ENCODE peak calls at places on chromosomes 16 and 17, in four cellular contexts. Q is coronary artery, I is GM12865, S is ovary. N is an unnamed sample.

GRCh38 chr16:85882181-85882810 is 16.7 kb upstream of the IRF8 start:
- DNase-seq in Q (no peak), S (no peak), I (peak; percentile 59), N (no peak)

GRCh38 chr16:35431829-35432663 is 1972.6 kb downstream of the TP53TG3F start:
- DNase-seq in I (peak; percentile 10), S (no peak), Q (no peak), N (no peak)

GRCh38 chr16:85524630-85525463 is 88.3 kb upstream of the GSE1 start:
- DNase-seq in Q (no peak), I (no peak), S (no peak), N (no peak)

GRCh38 chr17:77726549-77726957 is 231.9 kb upstream of the TNRC6C start:
- DNase-seq in Q (peak; percentile 54), I (no peak), S (no peak), N (no peak)

GRCh38 chr17:58788199-58788598 is 32.5 kb downstream of the PPM1E start:
- DNase-seq in S (no peak), Q (no peak), I (no peak), N (no peak)

GRCh38 chr16:68506331-68507053 is 32.6 kb upstream of the ZFP90 start:
- DNase-seq in Q (no peak), I (no peak), S (no peak), N (peak; percentile 16)

GRCh38 chr17:76492250-76492988 is 8.8 kb downstream of the RHBDF2 start:
- DNase-seq in Q (no peak), S (no peak), I (peak; percentile 75), N (peak; percentile 73)

GRCh38 chr17:19756551-19756950 is 8.5 kb upstream of the ALDH3A1 start:
- DNase-seq in I (no peak), S (no peak), Q (no peak), N (no peak)

GRCh38 chr17:77440571-77440981 is 299.8 kb downstream of the SEC14L1 start:
- DNase-seq in S (no peak), I (peak; percentile 86), Q (no peak), N (no peak)

GRCh38 chr16:30349695-30350094 is 5.4 kb downstream of the CD2BP2 start:
- DNase-seq in S (no peak), I (peak; percentile 61), Q (no peak), N (no peak)

GRCh38 chr17:77470330-77470786 is 329.6 kb downstream of the SEC14L1 start:
- DNase-seq in Q (no peak), S (no peak), I (no peak), N (no peak)

GRCh38 chr16:14337303-14338191 is 266.4 kb downstream of the MRTFB start:
- DNase-seq in Q (no peak), S (no peak), I (no peak), N (no peak)

GRCh38 chr16:46690281-46691178 is 1.1 kb downstream of the ORC6 start:
- DNase-seq in I (peak; percentile 24), S (no peak), Q (no peak), N (no peak)

GRCh38 chr16:15639061-15639568 is 3.8 kb downstream of the MARF1 start:
- DNase-seq in S (no peak), Q (no peak), I (peak; percentile 69), N (peak; percentile 38)

GRCh38 chr17:77145635-77146632 is 5.2 kb downstream of the SEC14L1 start:
- DNase-seq in Q (peak; percentile 83), S (no peak), I (peak; percentile 91), N (peak; percentile 68)

GRCh38 chr16:11089504-11090124 is 145.2 kb downstream of the CLEC16A start:
- DNase-seq in Q (no peak), I (no peak), S (peak; percentile 72), N (no peak)

GRCh38 chr16:593406-593805 is 3.5 kb downstream of the RAB40C start:
- DNase-seq in S (no peak), Q (no peak), I (no peak), N (no peak)

GRCh38 chr17:49488612-49489011 is 6.5 kb upstream of the NGFR start:
- DNase-seq in S (no peak), I (no peak), Q (no peak), N (no peak)

GRCh38 chr16:88510091-88510719 is 57.1 kb downstream of the ZFPM1 start:
- DNase-seq in Q (no peak), I (no peak), S (no peak), N (no peak)

GRCh38 chr16:50940275-50940854 is 198.5 kb downstream of the CYLD start:
- DNase-seq in I (no peak), S (no peak), Q (no peak), N (no peak)

GRCh38 chr16:84054916-84055315 is 12.3 kb upstream of the SLC38A8 start:
- DNase-seq in I (no peak), Q (peak; percentile 50), S (no peak), N (no peak)

GRCh38 chr17:48374650-48375230 is 55.3 kb downstream of the SKAP1 start:
- DNase-seq in S (no peak), I (peak; percentile 57), Q (no peak), N (peak; percentile 23)

GRCh38 chr17:69246726-69247375 is 18.2 kb upstream of the ABCA10 start:
- DNase-seq in S (no peak), Q (no peak), I (peak; percentile 48), N (peak; percentile 38)

DNA sequence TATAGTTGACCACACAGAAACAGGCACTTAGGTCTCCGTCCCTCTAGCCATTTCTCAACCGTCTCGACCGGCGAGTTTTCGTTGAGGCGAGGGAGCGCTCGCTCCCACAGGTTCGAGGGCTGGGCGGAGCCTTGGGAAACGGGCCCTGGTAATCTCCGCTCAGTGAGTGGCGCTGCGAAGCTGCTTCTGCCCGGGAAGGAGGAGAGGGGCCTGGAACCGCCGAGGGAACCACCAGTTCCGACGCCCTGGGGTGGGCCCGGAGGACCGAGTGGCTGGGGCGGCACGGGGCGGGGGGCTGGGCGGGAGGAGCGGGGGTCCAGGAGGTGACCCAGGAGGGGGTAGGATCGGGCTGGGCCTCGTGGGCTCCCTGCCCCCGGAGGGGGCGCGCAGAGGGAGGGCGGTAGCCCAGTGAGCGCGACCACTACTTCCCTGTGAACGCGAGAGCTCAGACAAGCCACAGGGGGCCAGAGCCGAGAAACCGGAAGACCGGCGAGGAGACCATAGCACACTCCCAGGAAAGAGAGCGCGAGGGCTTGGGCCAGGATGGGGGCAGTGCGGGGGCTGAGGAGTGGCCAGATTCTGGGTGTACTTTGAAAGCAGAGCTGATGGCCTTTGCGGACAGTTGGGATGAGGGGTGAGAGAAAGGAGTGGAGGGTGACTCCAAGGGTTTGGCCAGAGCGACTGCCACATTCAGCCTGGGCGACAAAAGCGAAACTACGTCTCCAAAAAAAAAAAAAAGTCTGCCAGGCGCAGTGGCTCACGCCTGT is 29.9 kb upstream of the ARL4D start:
- DNase-seq in S (peak; percentile 85), I (peak; percentile 88), Q (peak; percentile 92), N (peak; percentile 68)
- TF ChIP-seq CTCF in S (no peak), I (no peak), Q (no peak), N (peak; percentile 33)

DNA sequence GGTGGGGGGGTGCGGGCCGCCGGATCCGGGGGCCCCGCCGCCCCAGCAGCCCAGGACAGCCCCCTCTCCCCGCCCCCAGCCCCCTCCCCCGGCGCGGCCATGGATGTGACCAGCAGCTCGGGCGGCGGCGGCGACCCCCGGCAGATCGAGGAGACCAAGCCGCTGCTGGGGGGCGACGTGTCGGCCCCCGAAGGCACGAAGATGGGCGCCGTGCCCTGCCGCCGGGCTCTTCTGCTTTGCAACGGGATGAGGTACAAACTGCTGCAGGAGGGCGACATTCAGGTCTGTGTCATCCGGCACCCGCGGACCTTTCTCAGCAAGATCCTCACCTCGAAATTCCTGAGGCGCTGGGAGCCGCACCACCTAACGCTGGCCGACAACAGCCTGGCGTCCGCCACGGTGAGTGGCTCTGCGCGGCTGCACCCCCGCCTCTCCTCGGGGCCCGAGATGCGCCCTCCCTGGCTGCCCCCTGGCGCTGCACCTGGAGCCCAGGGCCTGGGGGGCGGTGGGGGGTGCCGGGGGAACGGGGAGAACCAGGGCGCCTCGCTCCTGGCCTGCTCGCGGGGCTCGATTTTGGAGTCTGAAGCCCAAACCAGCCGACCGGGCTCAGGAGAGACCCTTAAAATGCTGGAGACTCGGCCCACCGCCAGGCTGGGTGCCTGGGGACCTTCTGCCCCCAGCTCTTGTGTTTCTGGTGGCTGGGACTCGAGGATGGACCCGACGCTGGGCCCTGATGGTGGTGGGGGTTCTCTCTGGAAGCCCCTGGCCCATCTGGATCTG is 725 bp downstream of the CMIP start:
- DNase-seq in I (peak; percentile 57), Q (no peak), S (peak; percentile 69), N (peak; percentile 77)
- TF ChIP-seq CTCF in I (peak; percentile 41), Q (no peak), S (no peak), N (peak; percentile 39)

DNA sequence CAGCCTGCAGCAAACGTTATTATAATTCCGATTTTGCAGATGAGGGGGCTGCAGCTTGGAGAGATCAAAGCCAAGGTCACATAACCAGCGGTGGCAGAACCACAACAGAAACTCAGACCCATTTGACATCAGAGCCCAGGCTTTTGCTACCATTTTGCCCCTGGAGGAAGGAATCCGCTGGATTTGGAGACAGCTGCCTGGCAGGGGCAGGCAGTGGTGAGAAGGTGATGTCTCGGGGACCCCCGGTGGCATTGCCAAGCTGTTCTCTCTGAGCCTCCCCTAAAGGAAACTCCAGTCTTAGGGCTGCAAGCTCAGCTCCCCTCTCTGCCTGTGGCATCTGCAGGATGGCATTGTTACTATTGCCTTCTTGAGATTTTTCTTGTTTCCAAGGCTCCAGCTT is 40.9 kb downstream of the AIPL1 start:
- DNase-seq in I (no peak), S (no peak), Q (no peak), N (no peak)
- TF ChIP-seq CTCF in I (no peak), S (no peak), Q (no peak), N (no peak)

GRCh38 chr17:21464611-21465021 is 88.5 kb downstream of the KCNJ12 start:
- DNase-seq in S (no peak), Q (no peak), I (no peak), N (no peak)

GRCh38 chr17:21463779-21464407 is 87.7 kb downstream of the KCNJ12 start:
- DNase-seq in S (no peak), I (no peak), Q (no peak), N (no peak)

GRCh38 chr17:21460358-21460757 is 84.2 kb downstream of the KCNJ12 start:
- DNase-seq in I (no peak), Q (no peak), S (no peak), N (no peak)

GRCh38 chr17:21463204-21463661 is 87.1 kb downstream of the KCNJ12 start:
- DNase-seq in S (no peak), I (no peak), Q (no peak), N (no peak)

DNA sequence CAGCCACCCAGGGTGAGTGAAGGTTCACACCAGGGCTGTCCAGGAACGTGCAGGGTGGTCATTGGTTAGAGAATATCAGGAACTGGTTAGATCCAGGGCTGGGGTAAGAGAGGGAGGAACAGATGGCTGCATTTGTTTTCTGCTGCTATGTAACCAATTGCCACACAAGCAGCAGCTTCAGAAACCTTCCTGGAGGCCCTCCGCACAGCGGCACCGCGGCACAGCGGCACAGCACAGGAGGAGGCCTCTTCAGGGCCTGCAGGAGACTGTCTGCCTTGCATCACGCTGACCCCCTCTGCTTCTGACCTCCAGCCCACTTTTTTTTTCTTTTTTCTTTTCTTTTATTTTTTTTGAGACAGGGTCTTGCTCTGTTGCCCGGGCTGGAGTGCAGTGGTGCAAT is 86.1 kb downstream of the KCNJ12 start:
- DNase-seq in Q (no peak), S (no peak), I (no peak), N (no peak)
- TF ChIP-seq CTCF in Q (no peak), S (no peak), I (no peak), N (no peak)

DNA sequence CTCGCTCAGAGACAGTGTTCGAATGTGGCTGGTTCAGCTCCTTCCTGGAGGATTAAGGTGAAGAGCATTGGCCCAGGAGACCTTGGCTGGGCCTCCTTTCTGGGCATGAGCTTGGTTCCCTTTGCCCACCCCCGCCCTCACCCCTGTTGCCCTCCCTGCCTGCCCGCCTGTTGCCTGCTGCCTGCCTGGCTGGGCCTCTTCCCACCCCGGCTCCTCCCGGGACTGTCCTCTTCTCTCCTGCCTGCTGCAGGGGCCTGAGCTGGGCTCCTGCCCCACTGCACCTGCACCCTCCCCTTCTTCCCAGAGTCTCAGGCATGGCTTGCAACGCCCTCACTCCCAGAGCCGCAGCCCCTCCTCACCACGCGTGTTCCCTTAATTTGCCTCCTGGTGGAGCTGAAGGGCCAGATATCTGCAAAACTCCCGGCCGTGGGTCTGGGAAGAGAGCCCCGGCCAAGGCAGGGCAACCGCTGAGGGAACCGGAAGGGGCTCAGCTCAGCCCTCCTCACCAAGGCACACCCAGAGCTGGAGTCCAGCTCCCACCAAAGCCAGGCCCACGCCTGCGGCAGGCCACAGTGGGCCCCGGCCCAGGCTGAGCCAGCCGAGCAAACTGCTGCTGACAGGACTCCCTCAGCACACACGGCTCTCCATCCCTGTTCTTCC is 31.2 kb downstream of the MNT start:
- DNase-seq in S (no peak), Q (no peak), I (no peak), N (no peak)
- TF ChIP-seq CTCF in S (no peak), Q (no peak), I (no peak), N (no peak)

N was measured in GM13976.